ENCODE peak calls at places on chromosome 6, in six cellular contexts. Q, X, R, D, N and B are unnamed samples.

GRCh38 chr6:35727206-35727934 is 9.5 kb upstream of the ARMC12 start:
- DNase-seq in Q (no peak), X (peak; percentile 88), R (peak; percentile 70), D (peak; percentile 83), N (peak; percentile 87), B (peak; percentile 89)

GRCh38 chr6:132961122-132961521 is 146.8 kb downstream of the RPS12 start:
- DNase-seq in Q (no peak), X (peak; percentile 83), R (peak; percentile 44), D (no peak), N (peak; percentile 75), B (no peak)

GRCh38 chr6:85680388-85680787 is 37.7 kb upstream of the SYNCRIP start:
- DNase-seq in Q (no peak), X (no peak), R (no peak), D (no peak), N (no peak), B (no peak)

GRCh38 chr6:149961728-149962425 is 1.9 kb upstream of the ULBP1 start:
- DNase-seq in Q (no peak), X (peak; percentile 32), R (no peak), D (no peak), N (peak; percentile 15), B (peak; percentile 50)

GRCh38 chr6:15876406-15876805 is 213.6 kb upstream of the DTNBP1 start:
- DNase-seq in Q (no peak), X (no peak), R (no peak), D (no peak), N (peak; percentile 14), B (no peak)

GRCh38 chr6:129539032-129539431 is 170.9 kb downstream of the ARHGAP18 start:
- DNase-seq in Q (no peak), X (no peak), R (no peak), D (no peak), N (no peak), B (no peak)

GRCh38 chr6:32153252-32153834 is 598 bp upstream of the PPT2 start:
- DNase-seq in Q (no peak), X (peak; percentile 56), R (no peak), D (no peak), N (peak; percentile 33), B (peak; percentile 80)

GRCh38 chr6:34273242-34273805 is 24.5 kb upstream of the SMIM29 start:
- DNase-seq in Q (no peak), X (no peak), R (peak; percentile 24), D (no peak), N (peak; percentile 38), B (peak; percentile 64)

GRCh38 chr6:135002974-135003703 is 51.5 kb downstream of the HBS1L start:
- DNase-seq in Q (no peak), X (no peak), R (no peak), D (no peak), N (no peak), B (no peak)

GRCh38 chr6:137878810-137879285 is 11.8 kb downstream of the TNFAIP3 start:
- DNase-seq in Q (no peak), X (peak; percentile 48), R (no peak), D (no peak), N (peak; percentile 50), B (peak; percentile 36)

GRCh38 chr6:1952726-1953360 is 292.6 kb downstream of the GMDS start:
- DNase-seq in Q (peak; percentile 94), X (peak; percentile 95), R (peak; percentile 74), D (no peak), N (peak; percentile 98), B (no peak)

GRCh38 chr6:159212881-159213280 is 43.7 kb downstream of the FNDC1 start:
- DNase-seq in Q (no peak), X (no peak), R (no peak), D (no peak), N (no peak), B (no peak)

GRCh38 chr6:151796842-151797530 is 10.5 kb upstream of the ESR1 start:
- DNase-seq in Q (no peak), X (no peak), R (no peak), D (no peak), N (no peak), B (no peak)

GRCh38 chr6:107956586-107957164 is 1.3 kb downstream of the SEC63 start:
- DNase-seq in Q (no peak), X (peak; percentile 30), R (peak; percentile 39), D (no peak), N (peak; percentile 64), B (peak; percentile 38)

GRCh38 chr6:53794720-53795253 is at the start of gene LRRC1:
- DNase-seq in Q (no peak), X (peak; percentile 98), R (peak; percentile 96), D (peak; percentile 80), N (peak; percentile 88), B (peak; percentile 96)

GRCh38 chr6:131281471-131282270 is 146.4 kb downstream of the AKAP7 start:
- DNase-seq in Q (no peak), X (peak; percentile 59), R (peak; percentile 7), D (peak; percentile 32), N (no peak), B (no peak)

GRCh38 chr6:36493859-36494258 is 51.1 kb downstream of the KCTD20 start:
- DNase-seq in Q (no peak), X (peak; percentile 51), R (no peak), D (no peak), N (peak; percentile 36), B (no peak)

GRCh38 chr6:84568971-84569370 is 195.4 kb downstream of the TBX18 start:
- DNase-seq in Q (no peak), X (peak; percentile 42), R (no peak), D (no peak), N (peak; percentile 76), B (no peak)

GRCh38 chr6:41132254-41132653 is 21.9 kb downstream of the TREML1 start:
- DNase-seq in Q (no peak), X (no peak), R (no peak), D (no peak), N (no peak), B (no peak)

GRCh38 chr6:167569879-167570278 is 245.0 kb downstream of the TTLL2 start:
- DNase-seq in Q (no peak), X (no peak), R (no peak), D (no peak), N (no peak), B (no peak)

GRCh38 chr6:44002591-44003344 is 124.5 kb downstream of the MRPL14 start:
- DNase-seq in Q (no peak), X (peak; percentile 87), R (peak; percentile 53), D (no peak), N (peak; percentile 42), B (peak; percentile 72)

GRCh38 chr6:2764610-2765165 is 505 bp upstream of the WRNIP1 start:
- DNase-seq in Q (no peak), X (peak; percentile 74), R (peak; percentile 80), D (peak; percentile 38), N (peak; percentile 82), B (peak; percentile 80)

GRCh38 chr6:27478141-27478705 is 5.3 kb upstream of the ZNF184 start:
- DNase-seq in Q (no peak), X (no peak), R (peak; percentile 13), D (no peak), N (peak; percentile 55), B (no peak)

GRCh38 chr6:33075568-33076405 is at the start of gene HLA-DPB1:
- DNase-seq in Q (peak; percentile 20), X (peak; percentile 68), R (peak; percentile 81), D (no peak), N (peak; percentile 70), B (peak; percentile 62)